ENCODE peak calls at places on chromosome 1, in ten cellular contexts. Y, X, D, N, U, W, A, S, V and G are unnamed samples.

GRCh38 chr1:41758904-41759548 is 159.7 kb downstream of the HIVEP3 start:
- DNase-seq in D (no peak), U (no peak), N (peak; percentile 93), W (no peak), A (no peak), S (no peak), X (no peak), V (no peak), Y (no peak), G (no peak)

GRCh38 chr1:172950528-172950927 is 100.2 kb downstream of the TNFSF18 start:
- DNase-seq in V (no peak), X (no peak), W (no peak), Y (no peak), D (no peak), U (no peak), A (no peak), N (peak; percentile 65), S (no peak), G (no peak)

GRCh38 chr1:50981741-50982140 is 11.7 kb downstream of the CDKN2C start:
- DNase-seq in W (no peak), D (no peak), X (no peak), U (no peak), S (no peak), N (no peak), Y (no peak), V (no peak), A (no peak), G (no peak)

GRCh38 chr1:52925571-52926005 is 1.5 kb upstream of the SCP2 start:
- DNase-seq in N (no peak), V (no peak), W (no peak), A (no peak), X (no peak), U (no peak), D (peak; percentile 91), S (no peak), Y (no peak), G (no peak)

GRCh38 chr1:87252406-87252805 is 76.3 kb upstream of the LMO4 start:
- DNase-seq in N (peak; percentile 76), A (no peak), D (no peak), V (no peak), U (no peak), W (no peak), S (no peak), X (no peak), Y (no peak), G (no peak)

GRCh38 chr1:56557746-56558145 is 21.6 kb downstream of the PLPP3 start:
- DNase-seq in W (no peak), S (no peak), V (no peak), X (no peak), N (no peak), Y (no peak), U (no peak), D (no peak), A (no peak), G (no peak)

GRCh38 chr1:101081496-101082282 is 56.1 kb upstream of the DPH5 start:
- DNase-seq in Y (no peak), X (no peak), N (no peak), A (no peak), V (no peak), D (no peak), U (no peak), S (peak; percentile 67), W (no peak), G (no peak)

GRCh38 chr1:234666206-234666605 is 56.2 kb upstream of the IRF2BP2 start:
- DNase-seq in X (no peak), Y (no peak), U (no peak), N (no peak), S (no peak), A (no peak), D (no peak), V (no peak), W (no peak), G (no peak)

GRCh38 chr1:54800899-54801759 is at the start of gene TTC22:
- DNase-seq in N (no peak), X (no peak), U (no peak), D (peak; percentile 78), S (peak; percentile 94), V (peak; percentile 35), Y (peak; percentile 73), W (peak; percentile 71), A (peak; percentile 24), G (no peak)
- TF ChIP-seq POLR2A in N (no peak), X (no peak), U (no peak), D (peak; percentile 54), S (no peak), V (peak; percentile 76), Y (no peak), W (no peak), A (no peak), G (no peak)

GRCh38 chr1:211605613-211606326 is 26.8 kb upstream of the SLC30A1 start:
- DNase-seq in X (no peak), Y (no peak), W (no peak), V (no peak), D (no peak), A (no peak), U (no peak), N (no peak), S (no peak), G (no peak)

GRCh38 chr1:211607752-211608478 is 29.0 kb upstream of the SLC30A1 start:
- DNase-seq in V (no peak), S (no peak), U (no peak), Y (no peak), D (no peak), N (no peak), A (no peak), W (no peak), X (no peak), G (no peak)

GRCh38 chr1:211606914-211607751 is 28.2 kb upstream of the SLC30A1 start:
- DNase-seq in X (no peak), N (no peak), S (peak; percentile 85), D (no peak), Y (no peak), A (no peak), W (peak; percentile 72), U (peak; percentile 41), V (peak; percentile 35), G (no peak)

GRCh38 chr1:211605034-211605433 is 26.1 kb upstream of the SLC30A1 start:
- DNase-seq in Y (no peak), W (no peak), V (no peak), N (no peak), D (no peak), X (no peak), U (no peak), S (no peak), A (no peak), G (no peak)

GRCh38 chr1:211606327-211606913 is 27.5 kb upstream of the SLC30A1 start:
- DNase-seq in A (no peak), U (no peak), V (peak; percentile 19), N (no peak), S (peak; percentile 83), D (no peak), X (no peak), W (peak; percentile 88), Y (no peak), G (no peak)
- TF ChIP-seq POLR2A in A (no peak), U (no peak), V (peak; percentile 71), N (no peak), S (no peak), D (no peak), X (no peak), W (peak; percentile 85), Y (no peak), G (no peak)

GRCh38 chr1:232987046-232987445 is 36.6 kb downstream of the NTPCR start:
- DNase-seq in A (no peak), W (no peak), V (no peak), X (no peak), S (no peak), D (no peak), Y (no peak), U (no peak), N (no peak), G (no peak)
- TF ChIP-seq POLR2A in A (no peak), W (no peak), V (no peak), X (no peak), S (no peak), D (no peak), Y (no peak), U (no peak), N (no peak), G (no peak)

GRCh38 chr1:9910080-9910424 is at the start of gene CTNNBIP1:
- DNase-seq in Y (peak; percentile 88), U (no peak), V (no peak), S (peak; percentile 100), A (no peak), X (no peak), D (no peak), W (no peak), N (no peak), G (no peak)
- TF ChIP-seq POLR2A in Y (no peak), U (no peak), V (peak; percentile 82), S (no peak), A (no peak), X (no peak), D (peak; percentile 80), W (no peak), N (peak; percentile 64), G (no peak)

GRCh38 chr1:40665335-40666171 is at the start of gene RIMS3:
- DNase-seq in S (peak; percentile 95), V (peak; percentile 28), X (peak; percentile 41), U (peak; percentile 81), N (peak; percentile 8), D (peak; percentile 68), Y (peak; percentile 94), W (peak; percentile 98), A (peak; percentile 81), G (peak; percentile 95)
- TF ChIP-seq POLR2A in S (no peak), V (no peak), X (peak; percentile 19), U (no peak), N (no peak), D (peak; percentile 32), Y (no peak), W (no peak), A (peak; percentile 28), G (no peak)

GRCh38 chr1:226967665-226968064 is 27.6 kb downstream of the COQ8A start:
- DNase-seq in A (no peak), D (no peak), N (peak; percentile 66), U (no peak), X (no peak), Y (no peak), S (no peak), W (no peak), V (no peak), G (no peak)
- TF ChIP-seq POLR2A in A (no peak), D (no peak), N (no peak), U (no peak), X (no peak), Y (no peak), S (no peak), W (no peak), V (no peak), G (no peak)